ENCODE peak calls at places on chromosomes 11 and 22, in four cellular contexts. C is GM13977, N is bronchial epithelial cell, I is astrocyte of the spinal cord. W is an unnamed sample.

GRCh38 chr11:41283196-41283930 is 176.1 kb downstream of the LRRC4C start:
- DNase-seq in I (no peak), C (no peak), N (no peak), W (no peak)

GRCh38 chr11:85475637-85476517 is 151.3 kb downstream of the DLG2 start:
- DNase-seq in C (no peak), I (no peak), N (no peak), W (no peak)

GRCh38 chr11:131510662-131511061 is 140.2 kb downstream of the NTM start:
- DNase-seq in C (no peak), N (no peak), I (no peak), W (no peak)

GRCh38 chr11:59182457-59183151 is 10.7 kb downstream of the DTX4 start:
- DNase-seq in N (peak; percentile 41), C (peak; percentile 56), I (no peak), W (no peak)

GRCh38 chr11:131932584-131933360 is 562.4 kb downstream of the NTM start:
- DNase-seq in N (no peak), I (no peak), C (no peak), W (no peak)

GRCh38 chr11:119722281-119722794 is 6.7 kb downstream of the NECTIN1 start:
- DNase-seq in N (no peak), I (no peak), C (no peak), W (no peak)

GRCh38 chr22:28984482-28985158 is 77.0 kb downstream of the C22orf31 start:
- DNase-seq in N (no peak), C (no peak), I (no peak), W (no peak)

GRCh38 chr11:2268911-2269600 is 1.3 kb downstream of the ASCL2 start:
- DNase-seq in I (no peak), N (peak; percentile 78), C (peak; percentile 82), W (no peak)

GRCh38 chr11:65624931-65625627 is 9.5 kb downstream of the PCNX3 start:
- DNase-seq in N (no peak), I (no peak), C (no peak), W (no peak)

GRCh38 chr22:22906907-22907550 is 19.4 kb downstream of the IGLL5 start:
- DNase-seq in N (no peak), I (no peak), C (no peak), W (no peak)

GRCh38 chr11:126969865-126970479 is 30.6 kb downstream of the KIRREL3 start:
- DNase-seq in C (no peak), I (peak; percentile 61), N (peak; percentile 14), W (peak; percentile 63)
- TF ChIP-seq CTCF in C (no peak), I (peak; percentile 83), N (peak; percentile 22), W (peak; percentile 87)

GRCh38 chr11:62880803-62881578 is at the start of gene SLC3A2:
- DNase-seq in C (peak; percentile 88), N (peak; percentile 82), I (peak; percentile 91), W (peak; percentile 74)
- TF ChIP-seq CTCF in C (peak; percentile 95), N (peak; percentile 91), I (peak; percentile 66), W (peak; percentile 85)

GRCh38 chr22:29994027-29994715 is 86.1 kb upstream of the HORMAD2 start:
- DNase-seq in I (peak; percentile 76), C (no peak), N (peak; percentile 95), W (peak; percentile 74)
- TF ChIP-seq CTCF in I (no peak), C (no peak), N (peak; percentile 39), W (peak; percentile 45)

DNA sequence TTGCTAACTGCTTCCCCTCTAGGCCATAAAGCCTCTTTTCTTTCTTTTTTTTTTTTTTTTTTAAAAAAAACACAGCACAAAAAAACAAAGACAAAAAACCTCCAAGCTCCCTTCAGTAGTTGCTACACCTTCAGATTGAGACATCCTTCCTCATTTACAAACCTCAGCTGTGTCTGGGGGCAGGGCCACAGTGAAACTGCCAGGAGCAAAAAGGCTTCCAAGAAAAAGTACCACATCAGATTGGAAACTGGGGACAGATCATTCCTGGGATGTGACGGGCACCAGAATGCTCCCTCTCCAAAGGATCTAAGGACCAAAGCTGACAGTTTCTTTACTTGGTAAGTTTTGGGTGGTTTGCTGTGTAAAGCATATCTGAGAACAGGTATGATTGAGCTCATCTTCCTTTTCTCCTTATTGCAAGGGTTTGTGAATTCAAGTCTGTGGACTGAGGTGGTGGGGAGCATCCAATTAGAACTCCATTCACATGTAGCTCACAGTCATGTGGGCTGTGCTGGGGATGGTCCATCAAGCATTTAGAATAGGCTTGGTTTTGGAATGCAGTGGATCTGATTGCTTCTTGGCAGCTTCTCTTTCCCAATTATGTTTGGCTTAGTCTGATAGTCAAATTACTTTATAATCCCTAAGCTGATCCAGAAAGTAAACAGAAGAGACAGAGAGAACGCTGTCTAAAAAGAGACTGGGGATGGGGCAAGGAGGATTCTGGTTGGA is 690 bp downstream of the BBOX1 start:
- DNase-seq in C (no peak), I (no peak), N (no peak), W (no peak)
- TF ChIP-seq CTCF in C (no peak), I (no peak), N (no peak), W (no peak)

GRCh38 chr11:69943066-69943465 is 123.8 kb upstream of the FGF3 start:
- DNase-seq in C (no peak), I (no peak), N (no peak), W (no peak)
- TF ChIP-seq CTCF in C (no peak), I (peak; percentile 21), N (no peak), W (peak; percentile 41)

GRCh38 chr22:41310336-41310735 is 9.0 kb downstream of the ZC3H7B start:
- DNase-seq in N (no peak), C (no peak), I (no peak), W (no peak)

GRCh38 chr22:41305646-41306045 is 4.3 kb downstream of the ZC3H7B start:
- DNase-seq in I (peak; percentile 56), N (peak; percentile 79), C (no peak), W (peak; percentile 87)

GRCh38 chr22:41308544-41308947 is 7.2 kb downstream of the ZC3H7B start:
- DNase-seq in I (no peak), C (no peak), N (no peak), W (no peak)

GRCh38 chr22:41311487-41311886 is 10.2 kb downstream of the ZC3H7B start:
- DNase-seq in N (no peak), C (no peak), I (no peak), W (no peak)

GRCh38 chr22:41308054-41308453 is 6.7 kb downstream of the ZC3H7B start:
- DNase-seq in C (no peak), N (no peak), I (peak; percentile 68), W (peak; percentile 86)
- TF ChIP-seq CTCF in C (no peak), N (no peak), I (no peak), W (no peak)

DNA sequence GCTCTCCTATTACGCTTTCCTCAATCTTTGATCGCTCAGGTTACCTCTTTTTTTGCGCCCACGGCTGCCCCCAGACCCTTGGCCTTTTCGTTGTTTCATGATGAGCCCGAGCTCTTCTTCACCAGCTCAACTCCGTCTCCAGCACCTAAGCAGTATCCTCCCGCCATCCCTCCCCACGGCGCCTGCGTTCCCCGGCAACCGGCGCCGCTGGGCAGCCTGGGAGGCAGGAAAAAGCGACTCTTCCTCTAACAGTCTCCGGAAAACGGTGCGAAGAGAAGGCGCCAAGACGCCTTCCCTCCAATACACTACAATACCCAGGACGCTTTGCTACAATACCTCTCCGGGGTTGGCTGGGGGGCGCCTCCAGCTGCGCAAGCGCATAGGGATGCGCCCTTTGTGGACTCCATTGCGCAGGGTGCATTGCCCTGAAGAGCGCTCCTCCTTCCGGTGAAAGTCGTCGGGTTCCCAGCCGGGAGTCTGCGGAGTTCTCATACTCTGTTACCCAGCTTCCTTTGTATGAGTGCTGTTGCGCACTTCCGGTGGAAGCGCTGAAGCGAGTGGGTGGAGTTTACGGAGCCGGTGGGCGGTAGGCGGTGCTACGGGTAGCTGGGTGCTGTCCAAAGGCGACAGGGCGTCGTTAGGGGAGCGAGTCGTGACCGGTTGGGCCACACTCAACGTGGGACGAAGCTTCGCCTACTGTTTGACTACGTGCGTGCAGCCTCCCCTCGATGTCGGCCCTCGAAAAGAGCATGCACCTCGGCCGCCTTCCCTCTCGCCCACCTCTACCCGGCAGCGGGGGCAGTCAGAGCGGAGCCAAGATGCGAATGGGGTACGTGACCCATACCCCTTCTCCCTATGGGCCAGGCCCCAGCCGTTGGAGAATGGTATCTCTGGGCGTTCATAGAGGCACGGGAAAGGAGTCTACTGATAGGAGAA is at the start of the genes C2CD3 and PPME1:
- DNase-seq in N (peak; percentile 99), I (peak; percentile 100), C (peak; percentile 91), W (peak; percentile 100)
- TF ChIP-seq CTCF in N (peak; percentile 51), I (peak; percentile 44), C (peak; percentile 21), W (peak; percentile 68)

GRCh38 chr11:13016415-13016814 is 7.3 kb downstream of the RASSF10 start:
- DNase-seq in I (no peak), N (peak; percentile 64), C (no peak), W (no peak)
- TF ChIP-seq CTCF in I (no peak), N (peak; percentile 20), C (no peak), W (no peak)

DNA sequence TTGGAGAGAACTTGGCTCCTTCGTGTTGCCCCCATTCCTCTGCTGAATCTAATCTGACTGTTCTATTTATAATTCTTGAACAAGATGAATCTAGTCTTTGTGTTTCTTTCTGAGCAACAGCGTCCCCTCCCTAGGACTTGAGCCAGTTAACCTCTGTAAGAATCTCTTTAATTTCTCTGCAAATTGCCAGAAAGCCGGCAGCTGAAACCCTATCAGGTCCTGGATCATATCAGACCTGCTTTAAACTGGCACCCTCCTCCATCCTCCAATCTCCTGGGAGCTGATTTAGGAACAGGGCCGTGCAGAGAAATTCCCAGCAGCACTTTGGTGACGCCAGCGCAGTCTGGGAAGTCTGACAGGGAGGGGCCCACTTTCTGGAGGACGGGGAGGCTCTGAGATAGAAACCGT is 289.2 kb upstream of the SORL1-AS1 start:
- DNase-seq in N (no peak), C (no peak), I (peak; percentile 31), W (no peak)
- TF ChIP-seq CTCF in N (no peak), C (no peak), I (no peak), W (no peak)

DNA sequence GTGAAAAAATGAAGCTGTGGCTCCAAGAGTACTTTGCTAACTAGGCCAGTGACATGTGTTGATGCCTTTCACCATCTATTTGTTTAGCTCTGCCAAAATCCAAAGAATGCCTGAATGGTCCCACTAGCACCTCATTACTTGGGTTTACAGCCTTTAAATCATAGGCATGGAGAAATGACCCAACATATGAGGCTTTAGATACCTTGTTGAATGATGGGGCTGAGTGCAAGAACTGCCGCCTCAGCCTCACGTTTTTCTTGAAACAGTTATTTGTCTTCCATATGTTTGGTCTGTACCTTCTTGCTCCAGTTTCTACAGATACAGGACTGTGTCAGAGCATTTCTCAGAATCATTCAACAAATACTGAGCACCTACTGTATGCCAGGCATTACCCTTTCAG is 8.4 kb downstream of the RBM4 start:
- DNase-seq in N (no peak), C (no peak), I (no peak), W (no peak)
- TF ChIP-seq CTCF in N (no peak), C (no peak), I (no peak), W (no peak)

W was measured in HFFc6.